ENCODE peak calls at places on chromosomes 5 and 9, in seven cellular contexts. D, B, X, P, S, A and F are unnamed samples.

GRCh38 chr5:9761706-9762105 is 131.6 kb upstream of the TAS2R1 start:
- DNase-seq in P (no peak), B (no peak), X (no peak), A (no peak), S (no peak), D (no peak), F (no peak)

GRCh38 chr5:147668385-147668784 is 114.1 kb downstream of the JAKMIP2 start:
- DNase-seq in A (no peak), S (no peak), B (no peak), D (no peak), X (no peak), P (no peak), F (no peak)

GRCh38 chr5:1470762-1471211 is 25.5 kb upstream of the SLC6A3 start:
- DNase-seq in A (no peak), D (no peak), P (no peak), S (no peak), X (no peak), B (no peak), F (no peak)

GRCh38 chr5:154627711-154628678 is 127.2 kb upstream of the LARP1 start:
- DNase-seq in D (no peak), X (no peak), S (no peak), A (no peak), B (no peak), P (no peak), F (no peak)

GRCh38 chr9:121336705-121337104 is 33.3 kb downstream of the STOM start:
- DNase-seq in P (no peak), D (no peak), S (no peak), B (no peak), X (no peak), A (no peak), F (no peak)

GRCh38 chr9:126985870-126986498 is 71.4 kb downstream of the RALGPS1 start:
- DNase-seq in A (peak; percentile 75), D (peak; percentile 61), S (peak; percentile 28), X (no peak), B (peak; percentile 15), P (no peak), F (no peak)

GRCh38 chr9:130669965-130670364 is 5.6 kb downstream of the PRDM12 start:
- DNase-seq in A (no peak), X (no peak), D (no peak), P (no peak), B (no peak), S (no peak), F (no peak)

GRCh38 chr5:133839721-133840120 is 128.7 kb downstream of the C5orf15 start:
- DNase-seq in B (no peak), D (no peak), A (no peak), X (no peak), P (no peak), S (no peak), F (no peak)

GRCh38 chr9:38022995-38023394 is 46.0 kb downstream of the SHB start:
- DNase-seq in P (no peak), X (no peak), D (no peak), B (no peak), A (no peak), S (no peak), F (no peak)

GRCh38 chr5:60677831-60678664 is 21.9 kb downstream of the DEPDC1B start:
- DNase-seq in P (no peak), X (peak; percentile 21), D (no peak), B (peak; percentile 41), S (no peak), A (no peak), F (no peak)

GRCh38 chr5:114360816-114361723 is 800 bp upstream of the KCNN2 start:
- DNase-seq in S (no peak), D (peak; percentile 27), X (peak; percentile 83), B (peak; percentile 25), A (no peak), P (no peak), F (no peak)

GRCh38 chr5:163248333-163248732 is 189.1 kb upstream of the CCNG1 start:
- DNase-seq in D (no peak), P (no peak), X (no peak), S (no peak), B (no peak), A (no peak), F (no peak)

GRCh38 chr5:157718529-157718928 is 12.7 kb upstream of the THG1L start:
- DNase-seq in D (peak; percentile 23), P (peak; percentile 48), S (no peak), B (peak; percentile 68), A (no peak), X (peak; percentile 35), F (no peak)

GRCh38 chr5:61603211-61603908 is 271.3 kb downstream of the ZSWIM6 start:
- DNase-seq in B (peak; percentile 78), A (no peak), X (no peak), S (no peak), D (peak; percentile 23), P (no peak), F (no peak)

GRCh38 chr9:6557883-6558282 is 87.6 kb downstream of the GLDC start:
- DNase-seq in S (no peak), B (no peak), D (peak; percentile 14), A (no peak), P (no peak), X (no peak), F (no peak)

GRCh38 chr9:78187763-78188495 is 47.9 kb upstream of the CEP78 start:
- DNase-seq in D (no peak), S (no peak), P (no peak), A (no peak), X (peak; percentile 3), B (no peak), F (no peak)

GRCh38 chr9:93043122-93043521 is 15.4 kb upstream of the SUSD3 start:
- DNase-seq in D (no peak), A (no peak), P (no peak), S (no peak), X (no peak), B (no peak), F (no peak)

GRCh38 chr9:70303268-70303667 is 44.5 kb downstream of the SMC5 start:
- DNase-seq in S (no peak), X (no peak), D (no peak), P (no peak), A (no peak), B (no peak), F (no peak)

GRCh38 chr9:114613087-114613486 is 2.0 kb downstream of the TMEM268 start:
- DNase-seq in D (no peak), X (no peak), A (no peak), S (no peak), B (no peak), P (no peak), F (no peak)

GRCh38 chr9:114611516-114612271 is 603 bp downstream of the TMEM268 start:
- DNase-seq in A (peak; percentile 41), P (no peak), S (peak; percentile 25), B (peak; percentile 70), X (peak; percentile 61), D (peak; percentile 47), F (no peak)

GRCh38 chr9:114614373-114614772 is 3.3 kb downstream of the TMEM268 start:
- DNase-seq in S (no peak), D (no peak), B (no peak), P (no peak), X (no peak), A (no peak), F (no peak)

GRCh38 chr9:114612272-114612923 is 1.3 kb downstream of the TMEM268 start:
- DNase-seq in S (no peak), A (no peak), B (no peak), X (no peak), D (no peak), P (no peak), F (no peak)

GRCh38 chr9:114613919-114614318 is 2.8 kb downstream of the TMEM268 start:
- DNase-seq in A (no peak), S (no peak), D (no peak), P (no peak), B (no peak), X (no peak), F (no peak)
- H3K4me1 ChIP-seq in A (peaks cover 46% of the 10 kb centered on the region), S (no peaks in the 10 kb centered on the region), D (peaks cover 14% of the 10 kb centered on the region), P (peaks cover 13% of the 10 kb centered on the region), B (peaks cover 18% of the 10 kb centered on the region), X (no peaks in the 10 kb centered on the region), F (peaks cover 5% of the 10 kb centered on the region)

GRCh38 chr5:78507531-78507930 is 141.0 kb downstream of the LHFPL2 start:
- DNase-seq in P (no peak), B (no peak), A (no peak), D (no peak), X (no peak), S (no peak), F (no peak)

GRCh38 chr5:78508231-78508765 is 140.3 kb downstream of the LHFPL2 start:
- DNase-seq in D (no peak), X (peak; percentile 61), A (no peak), B (no peak), P (no peak), S (no peak), F (no peak)

GRCh38 chr5:78509884-78510769 is 138.4 kb downstream of the LHFPL2 start:
- DNase-seq in D (peak; percentile 63), P (no peak), A (peak; percentile 9), X (peak; percentile 77), S (no peak), B (no peak), F (no peak)

GRCh38 chr5:78511116-78511906 is 137.3 kb downstream of the LHFPL2 start:
- DNase-seq in D (no peak), X (no peak), B (no peak), P (no peak), A (no peak), S (no peak), F (no peak)

GRCh38 chr5:78509145-78509865 is 139.3 kb downstream of the LHFPL2 start:
- DNase-seq in S (no peak), B (no peak), D (no peak), P (no peak), A (no peak), X (no peak), F (no peak)
- H3K4me3 ChIP-seq in S (peak overlapping the region; percentile 61), B (no peak overlapping the region), D (peak overlapping the region; percentile 51), P (no peak overlapping the region), A (peak overlapping the region; percentile 57), X (peak overlapping the region; percentile 6), F (no peak overlapping the region)

DNA sequence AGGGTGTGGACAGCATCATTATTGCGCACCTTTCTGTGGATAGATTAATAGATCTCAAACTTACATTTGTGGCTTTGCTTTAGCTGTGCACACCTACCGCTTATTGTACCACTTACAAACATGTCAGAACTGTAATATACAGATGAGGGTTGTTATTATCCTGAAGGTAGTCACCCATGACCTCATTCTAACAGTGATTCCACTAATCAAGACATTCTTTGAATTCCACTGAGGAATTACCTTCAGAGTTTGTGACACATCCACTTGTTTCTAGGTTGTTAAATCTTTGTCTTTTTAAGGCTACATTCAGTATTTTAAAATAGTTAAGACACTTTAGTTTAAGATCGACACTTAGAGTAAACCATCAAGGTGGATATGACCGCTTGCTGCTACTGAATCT is 7.8 kb downstream of the KCNV2 start:
- DNase-seq in A (no peak), S (no peak), D (no peak), B (no peak), P (no peak), X (no peak), F (no peak)
- H3K4me1 ChIP-seq in A (no peaks in the 10 kb centered on the region), S (no peaks in the 10 kb centered on the region), D (no peaks in the 10 kb centered on the region), B (peaks cover 12% of the 10 kb centered on the region), P (no peaks in the 10 kb centered on the region), X (peaks cover 11% of the 10 kb centered on the region), F (no peaks in the 10 kb centered on the region)

DNA sequence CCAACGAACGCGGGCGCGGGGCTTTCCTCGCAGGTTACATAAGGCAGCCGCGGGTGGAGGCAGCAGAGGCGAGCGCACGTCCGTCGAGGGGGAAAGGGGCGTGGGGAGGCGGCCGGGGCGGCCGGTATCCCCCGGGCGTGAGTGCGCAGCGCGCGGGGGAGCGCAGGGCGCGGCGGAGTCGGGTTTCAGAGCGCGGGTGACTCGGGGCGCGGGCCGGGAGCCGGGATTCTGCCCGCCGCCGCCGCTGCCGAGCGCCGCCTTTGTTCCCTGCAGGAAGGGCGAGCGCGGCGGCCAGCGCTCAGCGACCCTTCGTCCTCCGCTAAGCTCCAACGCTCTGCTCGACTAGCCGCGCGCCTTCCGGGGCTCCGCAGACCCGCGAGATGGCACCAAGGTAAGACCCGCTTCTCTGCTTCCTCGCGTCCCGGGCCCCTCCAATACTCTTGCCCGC is at the start of gene COL15A1:
- DNase-seq in S (no peak), A (no peak), D (no peak), X (peak; percentile 74), P (no peak), B (no peak), F (no peak)
- H3K4me3 ChIP-seq in S (peak within 1 kb of the TSS; percentile 66), A (no peak within 1 kb of the TSS), D (peak within 1 kb of the TSS; percentile 80), X (peak within 1 kb of the TSS; percentile 35), P (peak within 1 kb of the TSS; percentile 30), B (peak within 1 kb of the TSS; percentile 19), F (peak within 1 kb of the TSS; percentile 39)